ENCODE peak calls at places on chromosome 11, in four cellular contexts. M is HCT116, N is ovary, I is left ventricle myocardium inferior. K is an unnamed sample.

GRCh38 chr11:24234822-24235508 is 261.9 kb upstream of the LUZP2 start:
- DNase-seq in M (no peak), N (no peak), I (no peak), K (peak; percentile 67)

GRCh38 chr11:86070435-86071056 is 1.7 kb upstream of the PICALM start:
- DNase-seq in M (no peak), I (no peak), N (no peak), K (no peak)

GRCh38 chr11:47768090-47768620 is 1.0 kb upstream of the FNBP4 start:
- DNase-seq in N (peak; percentile 52), M (no peak), I (peak; percentile 78), K (peak; percentile 72)

GRCh38 chr11:35367491-35367890 is 51.9 kb downstream of the SLC1A2 start:
- DNase-seq in I (no peak), M (no peak), N (no peak), K (no peak)

GRCh38 chr11:108524422-108524821 is 26.2 kb upstream of the POGLUT3 start:
- DNase-seq in M (no peak), I (no peak), N (no peak), K (no peak)

GRCh38 chr11:33618956-33619355 is 81.7 kb downstream of the C11orf91 start:
- DNase-seq in N (no peak), M (no peak), I (no peak), K (no peak)

GRCh38 chr11:128323381-128323780 is 264.0 kb downstream of the ETS1 start:
- DNase-seq in N (no peak), M (no peak), I (no peak), K (peak; percentile 40)

GRCh38 chr11:64264371-64264852 is 13.1 kb downstream of the PLCB3 start:
- DNase-seq in M (no peak), N (no peak), I (no peak), K (no peak)

GRCh38 chr11:121024989-121025388 is 1.1 kb downstream of the TBCEL start:
- DNase-seq in N (no peak), I (no peak), M (no peak), K (no peak)

GRCh38 chr11:74720596-74721478 is 10.4 kb downstream of the CHRDL2 start:
- DNase-seq in N (peak; percentile 70), I (peak; percentile 82), M (no peak), K (peak; percentile 72)

GRCh38 chr11:13016415-13016814 is 7.3 kb downstream of the RASSF10 start:
- DNase-seq in M (peak; percentile 13), N (no peak), I (no peak), K (peak; percentile 26)
- TF ChIP-seq CTCF in M (no peak), N (no peak), I (no peak), K (no peak)

GRCh38 chr11:126063510-126063858 is 818 bp upstream of the CDON start:
- DNase-seq in M (no peak), I (no peak), N (no peak), K (no peak)

GRCh38 chr11:126060651-126061220 is 1.9 kb downstream of the CDON start:
- DNase-seq in N (no peak), I (no peak), M (no peak), K (no peak)

GRCh38 chr11:126059238-126059761 is 3.4 kb downstream of the CDON start:
- DNase-seq in N (no peak), M (no peak), I (no peak), K (no peak)

GRCh38 chr11:126062679-126063509 is at the start of gene CDON:
- DNase-seq in N (peak; percentile 95), I (peak; percentile 91), M (peak; percentile 87), K (peak; percentile 93)

GRCh38 chr11:126061707-126062678 is 673 bp downstream of the CDON start:
- DNase-seq in I (peak; percentile 40), M (peak; percentile 23), N (peak; percentile 47), K (peak; percentile 31)
- H3K27ac ChIP-seq in I (peak overlapping the region; percentile 71), M (no peak overlapping the region), N (peak overlapping the region; percentile 85), K (peak overlapping the region; percentile 83)

GRCh38 chr11:72430743-72431570 is 3.4 kb downstream of the CLPB start:
- DNase-seq in M (no peak), N (no peak), I (peak; percentile 22), K (no peak)
- TF ChIP-seq CTCF in M (peak; percentile 85), N (peak; percentile 46), I (peak; percentile 83), K (peak; percentile 60)

DNA sequence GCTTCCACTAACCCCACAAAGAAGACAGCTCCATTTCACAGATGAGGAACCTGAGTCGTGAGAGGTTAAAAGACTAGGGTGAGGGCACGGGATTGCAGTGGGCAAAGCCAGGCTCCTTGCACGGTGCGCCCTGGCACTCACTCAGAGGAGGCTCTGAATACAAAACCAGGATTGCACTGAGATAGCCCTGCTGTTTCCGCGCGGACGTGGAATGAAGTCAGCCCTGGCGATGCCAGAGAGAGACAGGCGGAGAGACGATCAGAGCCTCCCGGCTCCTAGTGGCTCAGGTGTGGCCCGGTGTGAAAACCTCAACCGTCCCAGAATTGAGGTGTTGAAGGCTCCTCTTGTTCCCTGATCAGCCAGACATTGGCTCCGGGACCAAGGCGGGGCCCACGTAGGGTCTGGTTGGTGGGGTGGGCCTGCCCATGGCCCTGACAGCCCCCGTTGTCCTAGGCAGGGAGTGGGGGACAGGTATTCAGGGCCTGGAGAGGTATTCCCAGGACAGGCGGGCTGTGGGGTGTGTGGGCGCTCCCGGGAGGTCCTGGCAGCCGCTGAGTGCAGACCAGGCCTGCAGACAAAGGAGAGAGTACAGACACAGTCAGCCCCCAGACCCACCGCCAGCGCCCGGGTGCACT is 43.1 kb upstream of the LINC01488 start:
- DNase-seq in I (no peak), N (no peak), M (no peak), K (no peak)
- H3K27ac ChIP-seq in I (no peak overlapping the region), N (no peak overlapping the region), M (peak overlapping the region; percentile 53), K (no peak overlapping the region)

DNA sequence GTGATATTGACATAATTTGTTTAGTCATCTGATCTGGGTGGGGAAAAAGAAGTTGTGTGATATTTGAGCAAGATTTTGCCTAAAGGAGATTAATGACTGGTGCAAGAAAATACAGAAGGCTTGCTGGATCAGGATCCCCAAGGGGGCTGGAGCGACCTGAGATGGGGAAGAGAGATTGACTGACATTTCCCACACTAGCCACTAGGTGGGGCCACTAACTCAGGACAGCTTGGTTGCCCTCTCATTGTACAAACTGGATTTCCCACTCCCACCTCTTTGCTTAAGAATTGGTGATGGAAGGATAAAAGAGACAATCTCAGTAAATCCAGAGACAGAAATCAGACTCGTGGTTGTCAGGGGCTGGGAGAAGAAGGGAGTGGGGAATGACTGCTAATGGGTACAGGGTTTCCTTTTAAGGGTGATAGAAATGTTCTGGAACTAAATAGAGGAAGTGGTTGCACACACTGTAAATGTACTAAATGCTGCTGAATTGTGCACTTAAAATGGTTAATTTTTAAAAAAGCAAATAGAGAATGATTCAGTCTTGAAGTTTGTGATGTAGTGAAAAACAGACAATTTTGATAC is 50.7 kb downstream of the CTTN start:
- DNase-seq in N (no peak), M (peak; percentile 16), I (no peak), K (no peak)
- TF ChIP-seq CTCF in N (no peak), M (peak; percentile 89), I (no peak), K (no peak)

DNA sequence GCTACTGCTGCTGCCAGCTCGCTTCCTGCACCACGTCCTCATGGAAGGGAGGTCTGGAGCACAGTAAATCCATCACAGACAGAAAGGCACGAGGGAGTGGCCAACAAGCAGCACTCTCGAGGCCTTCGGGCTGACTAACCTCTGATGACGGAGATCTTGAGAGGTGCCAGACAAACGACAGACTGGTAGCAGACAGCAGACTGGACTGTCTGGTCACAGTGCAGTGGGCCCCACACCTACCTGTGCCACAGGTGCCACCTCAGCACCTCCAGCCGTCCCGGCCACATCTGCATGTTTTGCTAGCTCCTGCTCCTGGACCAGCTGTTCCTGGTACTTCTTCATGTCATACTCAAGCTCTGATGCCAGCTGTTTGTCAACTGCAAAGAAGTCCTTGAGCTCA is 64.1 kb downstream of the NCAPD3 start:
- DNase-seq in N (no peak), I (no peak), M (no peak), K (no peak)
- H3K27ac ChIP-seq in N (no peak overlapping the region), I (no peak overlapping the region), M (no peak overlapping the region), K (no peak overlapping the region)

GRCh38 chr11:96293583-96293982 is 49.4 kb downstream of the MAML2 start:
- DNase-seq in M (no peak), N (no peak), I (no peak), K (no peak)

GRCh38 chr11:96294289-96294688 is 48.7 kb downstream of the MAML2 start:
- DNase-seq in M (no peak), N (no peak), I (no peak), K (no peak)

GRCh38 chr11:96293109-96293508 is 49.9 kb downstream of the MAML2 start:
- DNase-seq in N (no peak), I (no peak), M (no peak), K (no peak)

GRCh38 chr11:96290631-96291030 is 52.4 kb downstream of the MAML2 start:
- DNase-seq in N (no peak), M (no peak), I (no peak), K (no peak)

GRCh38 chr11:96292291-96293010 is 50.5 kb downstream of the MAML2 start:
- DNase-seq in M (no peak), I (no peak), N (no peak), K (no peak)
- TF ChIP-seq CTCF in M (no peak), I (no peak), N (no peak), K (no peak)

GRCh38 chr11:71451596-71452353 is 1.2 kb upstream of the NADSYN1 start:
- DNase-seq in M (no peak), I (no peak), N (no peak), K (peak; percentile 46)
- H3K27ac ChIP-seq in M (no peak overlapping the region), I (peak overlapping the region; percentile 85), N (peak overlapping the region; percentile 71), K (peak overlapping the region; percentile 91)